ENCODE peak calls at places on chromosomes 13 and 19, in five cellular contexts. P is prostate gland, T is suprapubic skin, X is uterus, R is heart left ventricle. H is an unnamed sample.

GRCh38 chr13:91087276-91087675 is 260.2 kb upstream of the MIR17HG start:
- DNase-seq in T (no peak), P (no peak), R (no peak), X (no peak), H (no peak)

GRCh38 chr19:28977826-28978225 is 235.1 kb downstream of the UQCRFS1 start:
- DNase-seq in T (no peak), P (no peak), X (no peak), R (no peak), H (no peak)

GRCh38 chr19:290539-291521 is at the start of gene PLPP2:
- DNase-seq in R (no peak), P (peak; percentile 88), X (peak; percentile 39), T (no peak), H (no peak)

GRCh38 chr13:109146912-109147624 is 517.7 kb downstream of the MYO16 start:
- DNase-seq in P (no peak), T (no peak), R (no peak), X (no peak), H (no peak)

GRCh38 chr19:10612515-10613119 is 12.7 kb upstream of the SLC44A2 start:
- DNase-seq in X (peak; percentile 34), T (no peak), P (peak; percentile 50), R (peak; percentile 87), H (peak; percentile 65)

GRCh38 chr13:41501281-41501680 is 43.9 kb downstream of the RGCC start:
- DNase-seq in P (no peak), T (no peak), R (no peak), X (no peak), H (no peak)

GRCh38 chr19:36244066-36244465 is 29.2 kb downstream of the ZNF146 start:
- DNase-seq in P (no peak), X (no peak), T (no peak), R (no peak), H (no peak)

GRCh38 chr13:40191186-40191980 is 475.1 kb downstream of the FOXO1 start:
- DNase-seq in P (no peak), X (no peak), T (no peak), R (no peak), H (no peak)

GRCh38 chr19:39759457-39760184 is 19.0 kb upstream of the LEUTX start:
- DNase-seq in P (no peak), R (no peak), X (no peak), T (no peak), H (no peak)

DNA sequence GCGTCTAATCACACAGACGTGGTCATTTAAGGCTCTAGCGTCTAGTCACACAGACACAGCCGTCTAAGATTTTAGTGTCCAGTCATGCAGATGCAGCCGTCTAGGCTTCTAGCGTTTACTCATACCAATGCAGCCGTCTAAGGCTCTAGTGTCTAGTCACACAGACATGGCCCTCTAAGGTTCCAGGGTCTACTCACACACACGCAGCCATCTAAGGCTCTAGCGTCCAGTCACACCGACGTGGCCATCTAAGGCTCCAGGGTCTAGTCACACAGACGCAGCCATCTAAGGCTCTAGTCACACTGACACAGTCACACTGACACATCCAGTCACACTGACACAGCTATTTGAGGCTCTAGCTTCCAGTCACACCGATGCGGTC is 55.7 kb downstream of the KLF2 start:
- DNase-seq in P (no peak), T (no peak), R (no peak), X (no peak), H (no peak)
- H3K27ac ChIP-seq in P (no peak overlapping the region), T (no peak overlapping the region), R (peak overlapping the region; percentile 87), X (no peak overlapping the region), H (peak overlapping the region; percentile 92)

DNA sequence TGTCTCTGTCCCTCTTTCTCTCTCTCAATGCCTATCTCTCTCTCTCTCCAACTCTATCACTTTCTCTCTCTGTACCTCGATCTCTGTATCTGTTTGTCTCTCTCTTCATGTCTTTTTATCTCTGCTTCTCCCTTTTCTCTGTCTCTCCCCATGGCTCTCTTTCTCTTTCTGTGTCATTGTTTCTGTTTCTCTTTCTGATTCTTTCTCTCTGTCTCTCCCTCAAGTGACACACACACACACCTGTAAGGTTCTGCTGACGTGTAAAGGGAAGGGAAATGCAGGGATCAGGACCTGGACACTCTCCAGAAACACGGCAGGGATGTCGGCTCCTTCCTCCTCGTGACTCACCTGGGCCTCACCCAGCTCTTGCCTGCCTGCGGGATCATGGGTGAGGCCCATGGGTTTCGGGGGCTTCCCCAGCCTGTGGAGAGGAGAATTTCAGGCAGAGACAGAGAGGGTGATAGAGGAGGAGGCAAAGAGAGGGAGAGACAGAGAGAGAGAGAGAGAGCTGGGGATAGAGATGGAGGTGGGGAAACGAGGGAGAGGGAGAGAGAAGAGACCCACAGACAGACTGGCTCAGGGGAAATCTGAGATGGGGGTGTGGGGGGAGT is 5.4 kb upstream of the PLAUR start:
- DNase-seq in P (peak; percentile 71), T (no peak), R (no peak), X (no peak), H (no peak)
- TF ChIP-seq POLR2A in P (peak; percentile 42), T (no peak), R (no peak), X (no peak), H (no peak)

GRCh38 chr19:17540174-17540573 is 15.3 kb upstream of the COLGALT1 start:
- DNase-seq in P (no peak), X (no peak), R (no peak), T (no peak), H (no peak)
- H3K4me3 ChIP-seq in P (no peak overlapping the region), X (no peak overlapping the region), R (no peak overlapping the region), T (no peak overlapping the region), H (peak overlapping the region; percentile 60)

DNA sequence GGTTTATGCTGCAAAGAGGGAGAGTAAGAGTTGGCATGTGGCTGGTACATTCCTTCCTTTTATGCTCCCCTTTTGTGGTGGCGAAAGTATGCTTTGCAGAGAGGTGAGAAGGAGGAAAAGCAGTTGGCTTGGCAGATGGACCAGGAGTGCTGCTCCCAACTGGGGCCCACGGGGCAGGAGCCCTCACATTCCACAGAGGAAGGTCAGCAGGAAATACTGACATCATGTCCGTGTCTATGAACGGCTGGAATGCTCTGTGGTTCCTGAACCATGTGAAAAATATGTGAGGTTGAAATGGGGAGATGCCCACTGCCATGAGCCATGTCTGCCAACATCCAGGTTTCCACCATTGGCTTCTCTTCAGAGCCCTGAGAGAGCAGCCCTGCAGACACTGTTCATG is 33.3 kb upstream of the GAS6 start:
- DNase-seq in P (no peak), T (no peak), R (no peak), X (peak; percentile 7), H (no peak)
- H3K27ac ChIP-seq in P (no peak overlapping the region), T (no peak overlapping the region), R (no peak overlapping the region), X (no peak overlapping the region), H (no peak overlapping the region)

H was measured in tibial nerve.